ENCODE peak calls at places on chromosome X, in four cellular contexts. R is stomach, B is upper lobe of left lung, N is transverse colon. E is an unnamed sample.

GRCh38 chrX:71098951-71099506 is 3.4 kb downstream of the FOXO4 start:
- DNase-seq in R (peak), B (no peak), N (no peak), E (no peak)

GRCh38 chrX:47573334-47574095 is 8.7 kb upstream of the TIMP1 start:
- DNase-seq in R (no peak), B (no peak), N (peak), E (no peak)

GRCh38 chrX:27336466-27337091 is 126.6 kb downstream of the PPP4R3C start:
- DNase-seq in R (peak), B (no peak), N (peak), E (peak)

GRCh38 chrX:71616672-71617529 is 1.4 kb downstream of the CXCR3 start:
- DNase-seq in R (no peak), B (peak), N (peak), E (no peak)

GRCh38 chrX:94178145-94178790 is 504.3 kb downstream of the FAM133A start:
- DNase-seq in R (no peak), B (no peak), N (no peak), E (no peak)

GRCh38 chrX:132413459-132413858 is 75.4 kb downstream of the MBNL3 start:
- DNase-seq in R (no peak), B (no peak), N (no peak), E (no peak)

GRCh38 chrX:46704767-46705386 is 54.0 kb downstream of the SLC9A7 start:
- DNase-seq in R (no peak), B (no peak), N (no peak), E (no peak)

GRCh38 chrX:131073607-131074006 is 15.5 kb downstream of the ARHGAP36 start:
- DNase-seq in R (no peak), B (no peak), N (no peak), E (no peak)

GRCh38 chrX:150163956-150164726 is 199.0 kb upstream of the MAMLD1 start:
- DNase-seq in R (no peak), B (no peak), N (no peak), E (no peak)

GRCh38 chrX:54325077-54325476 is 32.8 kb downstream of the WNK3 start:
- DNase-seq in R (no peak), B (no peak), N (no peak), E (no peak)

GRCh38 chrX:1778817-1779216 is 164.0 kb downstream of the ASMT start:
- DNase-seq in R (no peak), B (no peak), N (no peak), E (no peak)

GRCh38 chrX:16678689-16679088 is 28.7 kb downstream of the S100G start:
- DNase-seq in R (no peak), B (no peak), N (no peak), E (no peak)

GRCh38 chrX:70422886-70423336 is at the start of gene GDPD2:
- DNase-seq in R (peak), B (peak), N (peak), E (peak)

GRCh38 chrX:1679238-1679637 is 64.4 kb downstream of the ASMT start:
- DNase-seq in R (no peak), B (no peak), N (no peak), E (no peak)

GRCh38 chrX:129938081-129938480 is 32.1 kb downstream of the UTP14A start:
- DNase-seq in R (no peak), B (no peak), N (no peak), E (no peak)

GRCh38 chrX:1609759-1610158 is 5.1 kb upstream of the ASMT start:
- DNase-seq in R (no peak), B (no peak), N (no peak), E (no peak)

GRCh38 chrX:134780908-134781307 is 122.6 kb upstream of the PLAC1 start:
- DNase-seq in R (peak), B (no peak), N (no peak), E (no peak)

GRCh38 chrX:15413101-15413500 is 28.9 kb upstream of the VEGFD start:
- DNase-seq in R (no peak), B (no peak), N (no peak), E (no peak)

GRCh38 chrX:45850775-45851433 is 650.2 kb upstream of the DIPK2B start:
- DNase-seq in R (peak), B (peak), N (peak), E (no peak)

GRCh38 chrX:130024127-130024526 is 41.7 kb downstream of the BCORL1 start:
- DNase-seq in R (peak), B (no peak), N (peak), E (peak)

GRCh38 chrX:87924619-87925018 is 407.0 kb downstream of the KLHL4 start:
- DNase-seq in R (no peak), B (no peak), N (no peak), E (no peak)

GRCh38 chrX:11478971-11479370 is 185.8 kb downstream of the AMELX start:
- DNase-seq in R (no peak), B (no peak), N (no peak), E (no peak)

GRCh38 chrX:134688839-134689238 is 30.6 kb upstream of the PLAC1 start:
- DNase-seq in R (no peak), B (no peak), N (no peak), E (no peak)

GRCh38 chrX:31021537-31021936 is 50.3 kb downstream of the FTHL17 start:
- DNase-seq in R (no peak), B (no peak), N (no peak), E (no peak)

GRCh38 chrX:82765806-82766205 is 742.3 kb upstream of the POU3F4 start:
- DNase-seq in R (no peak), B (no peak), N (no peak), E (no peak)

GRCh38 chrX:110915120-110915519 is 119.5 kb upstream of the CHRDL1 start:
- DNase-seq in R (no peak), B (no peak), N (no peak), E (no peak)

GRCh38 chrX:14029039-14029424 is 660 bp downstream of the GEMIN8 start:
- DNase-seq in R (no peak), B (no peak), N (no peak), E (no peak)

GRCh38 chrX:118231464-118231863 is 114.4 kb upstream of the WDR44 start:
- DNase-seq in R (no peak), B (no peak), N (no peak), E (no peak)

GRCh38 chrX:31331928-31332327 is 260.1 kb upstream of the FTHL17 start:
- DNase-seq in R (no peak), B (no peak), N (no peak), E (no peak)

GRCh38 chrX:24347871-24348270 is 12.6 kb upstream of the SUPT20HL1 start:
- DNase-seq in R (no peak), B (no peak), N (no peak), E (no peak)

GRCh38 chrX:71178908-71179307 is 34.3 kb downstream of the NLGN3 start:
- DNase-seq in R (peak), B (no peak), N (peak), E (no peak)

GRCh38 chrX:25523574-25523973 is 507.8 kb upstream of the ARX start:
- DNase-seq in R (no peak), B (no peak), N (no peak), E (peak)

GRCh38 chrX:16711219-16712115 is 1.0 kb downstream of the CTPS2 start:
- DNase-seq in R (no peak), B (no peak), N (no peak), E (no peak)

GRCh38 chrX:112630187-112630586 is 49.6 kb downstream of the LHFPL1 start:
- DNase-seq in R (no peak), B (no peak), N (no peak), E (no peak)

GRCh38 chrX:51002160-51002632 is 91.7 kb downstream of the BMP15 start:
- DNase-seq in R (no peak), B (no peak), N (no peak), E (no peak)

GRCh38 chrX:11435568-11435967 is 142.4 kb downstream of the AMELX start:
- DNase-seq in R (no peak), B (no peak), N (no peak), E (no peak)

GRCh38 chrX:46754450-46755075 is 4.4 kb downstream of the SLC9A7 start:
- DNase-seq in R (no peak), B (peak), N (no peak), E (no peak)

GRCh38 chrX:103780701-103781402 is 4.2 kb downstream of the PLP1 start:
- DNase-seq in R (no peak), B (no peak), N (no peak), E (no peak)

GRCh38 chrX:54230440-54231148 is 47.5 kb upstream of the FAM120C start:
- DNase-seq in R (no peak), B (no peak), N (no peak), E (no peak)

GRCh38 chrX:102599950-102600579 is 750 bp downstream of the ARMCX5 start:
- DNase-seq in R (no peak), B (no peak), N (no peak), E (no peak)
- TF ChIP-seq CTCF in R (no peak), B (no peak), N (no peak), E (no peak)

GRCh38 chrX:153953892-153954617 is 9.6 kb upstream of the RENBP start:
- DNase-seq in R (no peak), B (no peak), N (no peak), E (no peak)
- TF ChIP-seq POLR2AphosphoS5 in R (no peak), B (no peak), N (no peak), E (peak)

DNA sequence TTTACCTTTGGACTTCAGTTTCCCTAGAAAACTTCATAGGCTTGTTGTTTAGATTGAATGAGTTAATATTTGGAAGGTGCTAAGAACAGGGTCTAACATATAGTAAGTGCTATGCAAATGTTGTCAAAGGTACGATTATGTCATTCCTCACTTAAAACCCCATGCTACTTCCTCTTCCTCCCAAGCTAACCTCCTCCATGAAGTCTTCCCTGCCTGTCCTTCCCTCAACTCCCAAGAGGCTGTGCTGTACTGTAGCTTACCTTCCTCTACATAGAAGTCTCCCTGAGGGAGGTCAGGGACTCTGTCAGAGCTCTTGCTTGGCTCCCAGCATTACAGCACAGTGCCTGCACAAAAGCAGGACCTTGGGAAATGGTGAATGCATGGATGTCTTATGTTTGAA is 103.4 kb upstream of the PJA1 start:
- DNase-seq in R (no peak), B (no peak), N (no peak), E (no peak)
- TF ChIP-seq CTCF in R (no peak), B (no peak), N (no peak), E (no peak)

GRCh38 chrX:41353964-41354363 is 20.0 kb downstream of the DDX3X start:
- DNase-seq in R (no peak), B (no peak), N (no peak), E (no peak)

GRCh38 chrX:41352329-41352801 is 18.4 kb downstream of the DDX3X start:
- DNase-seq in R (no peak), B (no peak), N (no peak), E (no peak)

GRCh38 chrX:41350976-41351569 is 17.1 kb downstream of the DDX3X start:
- DNase-seq in R (no peak), B (no peak), N (no peak), E (no peak)

GRCh38 chrX:41350150-41350975 is 16.4 kb downstream of the DDX3X start:
- DNase-seq in R (no peak), B (no peak), N (no peak), E (no peak)

GRCh38 chrX:41351923-41352322 is 18.0 kb downstream of the DDX3X start:
- DNase-seq in R (no peak), B (no peak), N (no peak), E (no peak)
- TF ChIP-seq POLR2AphosphoS5 in R (no peak), B (no peak), N (no peak), E (no peak)

DNA sequence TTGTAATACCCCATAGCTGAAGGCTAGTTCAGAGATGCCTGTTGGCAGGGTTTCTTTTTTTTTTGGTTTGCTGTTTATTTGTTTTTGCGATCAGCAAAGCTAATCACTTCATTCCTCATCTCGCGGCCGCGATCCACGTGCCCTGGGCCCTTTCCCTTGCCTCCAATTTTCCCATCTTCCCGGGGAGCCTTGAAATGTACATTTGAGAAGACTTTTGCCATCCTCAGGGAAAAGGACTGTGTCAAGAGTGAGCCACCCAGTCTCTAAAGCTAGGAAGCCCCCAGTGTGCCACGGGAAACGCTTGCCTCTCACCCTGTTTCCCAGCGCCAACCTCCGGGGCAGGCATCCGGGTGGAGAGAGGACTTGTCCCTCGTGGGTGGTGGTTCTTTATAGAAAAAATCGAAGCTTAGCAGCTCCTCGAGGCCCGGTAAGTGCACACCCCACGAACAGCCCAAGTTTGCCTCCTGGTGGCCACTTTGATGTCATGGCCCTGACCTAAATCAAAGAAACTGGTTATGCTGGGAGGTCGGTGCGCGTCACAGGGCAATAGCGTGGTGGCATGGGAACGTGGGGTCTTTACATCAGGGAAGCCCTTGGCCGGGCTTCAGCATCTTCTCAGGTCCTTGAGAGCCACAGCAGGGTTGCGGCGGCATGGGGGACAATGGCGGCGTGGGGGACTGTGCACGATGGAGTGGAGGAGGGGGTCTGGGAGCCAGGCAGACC is 42.0 kb downstream of the MAP7D3 start:
- DNase-seq in R (peak), B (no peak), N (peak), E (no peak)
- TF ChIP-seq CTCF in R (no peak), B (peak), N (peak), E (no peak)

GRCh38 chrX:123860506-123860840 is 620 bp downstream of the XIAP start:
- DNase-seq in R (peak), B (no peak), N (peak), E (no peak)
- TF ChIP-seq POLR2AphosphoS5 in R (peak), B (no peak), N (peak), E (no peak)

DNA sequence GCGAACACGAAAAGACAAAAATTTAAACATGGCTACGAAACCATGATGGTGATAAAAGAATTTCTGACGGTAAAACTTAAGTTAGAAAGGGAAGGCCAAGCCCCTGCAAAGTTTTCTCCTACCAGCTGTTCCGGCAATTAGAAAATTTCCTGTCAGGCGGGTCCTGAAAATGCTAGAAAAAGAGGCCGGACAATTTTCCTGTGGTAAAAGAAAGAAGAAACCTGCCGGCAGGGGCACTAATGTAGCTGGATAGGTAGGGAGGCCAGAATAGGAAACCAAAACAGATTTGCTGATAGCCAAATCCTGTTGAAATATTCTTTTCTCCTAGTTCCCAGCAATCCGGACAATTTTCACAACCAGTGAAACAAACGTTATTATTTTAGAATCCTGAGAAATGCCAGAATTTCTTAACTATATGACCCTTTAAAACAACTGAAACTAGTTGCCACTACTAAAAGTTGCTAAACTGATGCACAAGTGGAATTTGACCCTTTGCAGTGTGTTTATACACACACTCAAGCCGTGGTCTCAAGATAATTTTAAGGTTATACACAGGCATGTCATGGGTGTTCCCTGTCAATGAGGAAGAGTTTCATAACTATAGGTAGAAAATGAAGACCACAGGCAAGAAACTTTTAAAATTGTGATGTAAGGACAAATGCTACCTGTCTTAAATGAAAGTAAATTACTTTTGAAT is 47.8 kb downstream of the RPS6KA3 start:
- DNase-seq in R (no peak), B (no peak), N (no peak), E (no peak)
- TF ChIP-seq CTCF in R (no peak), B (no peak), N (no peak), E (no peak)

GRCh38 chrX:65677954-65678469 is 10.6 kb downstream of the MSN start:
- DNase-seq in R (no peak), B (no peak), N (no peak), E (no peak)
- TF ChIP-seq POLR2AphosphoS5 in R (no peak), B (peak), N (peak), E (no peak)

DNA sequence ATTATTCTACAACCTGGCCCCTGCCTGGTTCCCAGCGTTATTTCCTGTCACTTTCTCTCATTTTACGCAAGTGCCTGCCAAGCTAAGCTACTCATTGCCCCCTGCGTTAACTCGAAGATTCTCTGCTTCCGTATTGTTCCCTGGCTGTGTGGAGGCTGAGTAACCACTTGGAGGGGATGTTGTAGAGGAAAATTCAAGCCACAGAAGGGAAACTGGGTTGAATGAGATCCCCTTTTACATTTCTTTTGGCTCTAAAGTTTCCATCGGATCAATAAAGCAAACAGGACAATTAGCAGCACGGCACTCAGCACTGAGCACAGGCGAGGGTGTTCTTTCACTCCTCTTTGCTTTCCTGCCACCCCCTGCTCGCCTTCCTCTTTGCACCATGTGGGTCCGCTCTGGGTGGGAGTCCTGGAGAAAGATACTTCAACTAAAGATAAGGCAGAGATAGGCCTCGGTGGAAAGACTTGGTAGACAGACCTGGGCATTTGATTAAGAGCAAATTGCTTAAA is 4.2 kb upstream of the TMSB4X start:
- DNase-seq in R (no peak), B (no peak), N (no peak), E (no peak)
- TF ChIP-seq CTCF in R (no peak), B (peak), N (peak), E (peak)

E was measured in HL-60.